ENCODE peak calls at places on chromosomes 16 and 17, in seven cellular contexts. W, T, I, Z, O, S and N are unnamed samples. For H3K4me1, the result is how much of the 10 kb centered on the place peaks cover.

GRCh38 chr17:76493505-76494167 is 7.6 kb downstream of the RHBDF2 start:
- DNase-seq in Z (peak), T (peak), O (no peak), S (no peak), W (no peak), I (no peak), N (no peak)

GRCh38 chr16:78630102-78630501 is 530.6 kb downstream of the WWOX start:
- DNase-seq in T (no peak), I (no peak), W (no peak), O (no peak), S (no peak), Z (no peak), N (no peak)

GRCh38 chr17:81142301-81143199 is 22.8 kb upstream of the PVALEF start:
- DNase-seq in W (peak), S (peak), I (peak), T (peak), Z (peak), O (peak), N (peak)

GRCh38 chr16:35745821-35746248 is 2286.4 kb downstream of the TP53TG3F start:
- DNase-seq in I (no peak), O (no peak), Z (no peak), S (no peak), T (no peak), W (no peak), N (no peak)

GRCh38 chr16:14562691-14563491 is 67.2 kb downstream of the PARN start:
- DNase-seq in Z (no peak), T (no peak), I (no peak), O (peak), W (peak), S (peak), N (peak)

GRCh38 chr17:35825206-35825605 is 15.9 kb downstream of the TAF15 start:
- DNase-seq in W (no peak), S (no peak), T (no peak), I (no peak), O (no peak), Z (no peak), N (no peak)

GRCh38 chr17:14737984-14738651 is 437.2 kb downstream of the HS3ST3B1 start:
- DNase-seq in T (no peak), Z (peak), O (no peak), I (no peak), W (peak), S (no peak), N (peak)

GRCh38 chr16:28537964-28538732 is 626 bp downstream of the NUPR1 start:
- DNase-seq in I (no peak), O (no peak), W (no peak), T (no peak), S (no peak), Z (no peak), N (no peak)

GRCh38 chr16:70770968-70771552 is 29.9 kb downstream of the VAC14 start:
- DNase-seq in T (peak), Z (peak), W (peak), I (peak), S (peak), O (peak), N (peak)

GRCh38 chr17:27521281-27522027 is 65.2 kb downstream of the KSR1 start:
- DNase-seq in W (no peak), S (no peak), O (no peak), Z (no peak), T (no peak), I (no peak), N (no peak)

GRCh38 chr16:75566889-75567255 is 693 bp downstream of the GABARAPL2 start:
- DNase-seq in T (no peak), I (peak), Z (no peak), O (peak), W (peak), S (peak), N (no peak)

GRCh38 chr16:71524566-71525553 is 1.4 kb upstream of the CHST4 start:
- DNase-seq in S (no peak), W (peak), I (no peak), O (no peak), Z (no peak), T (no peak), N (no peak)

GRCh38 chr16:72517154-72517553 is 345.2 kb upstream of the PMFBP1 start:
- DNase-seq in W (no peak), Z (no peak), I (no peak), T (no peak), S (no peak), O (no peak), N (no peak)

GRCh38 chr16:53744449-53744848 is 40.5 kb downstream of the FTO start:
- DNase-seq in W (peak), T (peak), S (peak), I (no peak), Z (peak), O (no peak), N (no peak)

GRCh38 chr16:14110728-14111251 is 39.7 kb downstream of the MRTFB start:
- DNase-seq in Z (no peak), O (no peak), T (no peak), W (no peak), I (no peak), S (no peak), N (no peak)

GRCh38 chr17:37506678-37507077 is 17.0 kb downstream of the DUSP14 start:
- DNase-seq in I (peak), O (peak), S (peak), W (peak), T (peak), Z (peak), N (no peak)

GRCh38 chr17:8300629-8301242 is 5.5 kb upstream of the SLC25A35 start:
- DNase-seq in Z (peak), S (peak), O (peak), I (peak), T (peak), W (peak), N (peak)

GRCh38 chr16:27174798-27175197 is 28.5 kb upstream of the KDM8 start:
- DNase-seq in S (no peak), Z (no peak), W (no peak), I (peak), O (no peak), T (no peak), N (no peak)

GRCh38 chr16:71440669-71441347 is 1.0 kb downstream of the TLE7 start:
- DNase-seq in O (peak), W (peak), I (peak), S (peak), T (no peak), Z (no peak), N (no peak)

GRCh38 chr16:23557779-23558330 is 328 bp downstream of the UBFD1 start:
- DNase-seq in I (no peak), S (peak), O (peak), Z (no peak), W (peak), T (no peak), N (peak)

GRCh38 chr16:27408602-27409031 is 6.6 kb downstream of the IL21R start:
- DNase-seq in W (no peak), Z (no peak), S (no peak), O (no peak), I (no peak), T (no peak), N (no peak)

GRCh38 chr17:70642059-70642458 is 472.7 kb downstream of the KCNJ2 start:
- DNase-seq in I (no peak), S (no peak), T (no peak), Z (no peak), O (no peak), W (no peak), N (no peak)

GRCh38 chr16:85894266-85894665 is 4.7 kb upstream of the IRF8 start:
- DNase-seq in T (no peak), O (no peak), W (peak), Z (peak), S (no peak), I (no peak), N (no peak)

GRCh38 chr17:60601443-60602384 is 1.7 kb downstream of the PPM1D start:
- DNase-seq in O (peak), I (peak), S (peak), Z (peak), W (peak), T (peak), N (peak)

GRCh38 chr17:32927724-32928526 is at the start of gene TMEM98:
- DNase-seq in S (no peak), T (no peak), W (peak), Z (no peak), O (peak), I (peak), N (no peak)

GRCh38 chr16:57949013-57949412 is 21.9 kb downstream of the CNGB1 start:
- DNase-seq in I (no peak), Z (no peak), T (no peak), S (no peak), W (peak), O (no peak), N (no peak)

GRCh38 chr17:39679521-39680192 is 8.2 kb downstream of the PGAP3 start:
- DNase-seq in I (no peak), W (no peak), O (no peak), S (peak), Z (peak), T (peak), N (no peak)

GRCh38 chr17:80859004-80859941 is 132.4 kb upstream of the CHMP6 start:
- DNase-seq in O (peak), T (no peak), I (no peak), W (peak), S (no peak), Z (no peak), N (peak)

GRCh38 chr16:10080031-10080772 is 102.0 kb downstream of the GRIN2A start:
- DNase-seq in S (no peak), T (no peak), I (no peak), O (peak), Z (no peak), W (no peak), N (peak)

GRCh38 chr16:53950677-53951076 is 246.7 kb downstream of the FTO start:
- DNase-seq in T (no peak), W (no peak), S (no peak), I (no peak), O (no peak), Z (no peak), N (no peak)

GRCh38 chr17:58329808-58330543 is 1.4 kb upstream of the TSPOAP1 start:
- DNase-seq in T (no peak), I (no peak), Z (peak), W (no peak), S (peak), O (no peak), N (no peak)

GRCh38 chr17:39164675-39165143 is 1.3 kb downstream of the ARL5C start:
- DNase-seq in W (peak), T (peak), Z (peak), O (peak), S (peak), I (peak), N (peak)

GRCh38 chr16:12815361-12815760 is 11.7 kb upstream of the CPPED1 start:
- DNase-seq in I (no peak), Z (no peak), T (no peak), W (no peak), S (no peak), O (no peak), N (no peak)

GRCh38 chr16:75762746-75763145 is 36.5 kb upstream of the CPHXL start:
- DNase-seq in Z (peak), S (no peak), W (no peak), O (no peak), T (no peak), I (no peak), N (no peak)

GRCh38 chr17:72984925-72985322 is 107.6 kb downstream of the SLC39A11 start:
- DNase-seq in W (no peak), T (no peak), S (no peak), Z (no peak), O (no peak), I (no peak), N (no peak)

GRCh38 chr17:42311240-42312034 is 23.1 kb downstream of the STAT5A start:
- DNase-seq in O (peak), T (no peak), W (peak), I (peak), S (no peak), Z (no peak), N (peak)

GRCh38 chr17:64531955-64532371 is 25.2 kb downstream of the CEP95 start:
- DNase-seq in W (no peak), T (no peak), Z (no peak), O (no peak), S (no peak), I (no peak), N (no peak)

DNA sequence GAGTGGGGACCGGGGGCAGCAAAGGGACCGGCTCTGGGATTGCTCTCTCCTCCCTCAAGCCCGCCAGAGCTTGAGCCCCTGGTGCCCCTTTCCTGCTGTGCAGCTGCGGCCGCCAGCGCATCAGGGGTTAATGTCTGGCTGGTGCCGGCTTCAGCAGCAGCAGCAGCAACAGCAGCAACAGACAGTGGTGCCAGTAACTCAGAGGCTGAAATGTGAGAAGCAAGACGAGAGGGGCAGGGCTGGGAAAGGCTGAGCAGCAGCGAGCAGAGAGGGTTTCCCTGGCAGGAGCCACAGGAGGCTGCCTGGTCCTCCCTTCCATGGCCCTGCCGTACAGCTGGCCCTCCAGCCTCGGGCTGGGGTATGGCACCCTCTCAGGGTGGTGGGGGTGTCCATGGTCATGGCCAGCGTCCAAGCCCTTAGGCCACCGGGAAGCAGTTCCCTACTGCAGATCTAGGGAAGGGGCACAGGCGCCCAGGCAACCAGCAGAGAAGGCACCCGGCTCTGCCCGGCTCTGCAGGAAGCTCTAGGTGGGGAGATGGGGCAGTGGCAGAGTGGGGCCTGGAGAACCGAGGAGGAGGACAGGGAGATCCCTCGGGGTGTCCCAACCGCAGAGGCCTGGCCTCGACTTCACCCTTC is 21.1 kb upstream of the TFAP4 start:
- DNase-seq in Z (no peak), S (no peak), O (peak), W (peak), T (no peak), I (peak), N (peak)
- H3K4me1 ChIP-seq in Z (under half), S (under half), O (under half), W (under half), T (under half), I (under half), N (under half)

GRCh38 chr17:1941241-1942065 is 83.7 kb downstream of the RTN4RL1 start:
- DNase-seq in O (no peak), W (no peak), S (no peak), Z (no peak), T (no peak), I (no peak), N (no peak)

GRCh38 chr17:1942066-1942365 is 83.1 kb downstream of the RTN4RL1 start:
- DNase-seq in S (no peak), O (no peak), T (no peak), W (no peak), Z (no peak), I (no peak), N (no peak)

GRCh38 chr17:1945621-1946020 is 79.5 kb downstream of the RTN4RL1 start:
- DNase-seq in I (no peak), W (no peak), O (no peak), Z (no peak), T (no peak), S (no peak), N (no peak)

GRCh38 chr17:1942666-1943431 is 82.3 kb downstream of the RTN4RL1 start:
- DNase-seq in Z (no peak), O (no peak), S (no peak), T (no peak), I (no peak), W (no peak), N (no peak)

GRCh38 chr17:1943432-1943802 is 81.7 kb downstream of the RTN4RL1 start:
- DNase-seq in T (no peak), S (no peak), W (no peak), Z (no peak), I (no peak), O (no peak), N (no peak)
- H3K4me1 ChIP-seq in T (under half), S (under half), W (under half), Z (under half), I (under half), O (half or more), N (under half)

DNA sequence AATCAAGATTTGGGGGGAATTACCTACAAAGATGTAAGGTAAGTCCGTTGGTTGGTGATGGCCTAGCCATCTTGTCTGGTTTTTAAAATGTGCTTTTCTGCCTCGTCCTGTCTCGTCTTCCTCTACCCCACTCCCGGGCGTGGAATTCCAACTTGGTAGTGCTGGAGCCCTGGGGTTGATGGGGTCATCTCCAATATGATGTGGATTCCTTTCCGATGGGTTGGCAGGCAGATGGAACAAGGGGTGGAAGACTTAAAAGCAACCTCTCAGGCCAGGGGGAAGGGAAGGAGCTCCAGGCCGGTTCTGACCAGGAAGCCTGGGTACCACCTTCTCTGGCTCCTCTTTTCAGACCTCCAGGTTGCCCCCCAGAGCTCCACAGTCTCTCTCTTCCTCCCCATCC is 5.0 kb upstream of the HOXB2 start:
- DNase-seq in S (no peak), T (no peak), O (no peak), I (no peak), W (no peak), Z (no peak), N (no peak)
- H3K4me1 ChIP-seq in S (under half), T (under half), O (half or more), I (half or more), W (half or more), Z (under half), N (under half)

GRCh38 chr17:74815067-74815466 is 38.9 kb upstream of the NAT9 start:
- DNase-seq in S (no peak), O (no peak), W (no peak), Z (no peak), I (no peak), T (no peak), N (no peak)
- H3K4me1 ChIP-seq in S (under half), O (half or more), W (under half), Z (under half), I (under half), T (under half), N (under half)

GRCh38 chr17:56982312-56982711 is 4.4 kb downstream of the SCPEP1 start:
- DNase-seq in O (no peak), T (no peak), W (no peak), Z (no peak), S (no peak), I (peak), N (peak)

GRCh38 chr17:56985371-56986162 is 7.6 kb downstream of the SCPEP1 start:
- DNase-seq in W (no peak), T (no peak), S (no peak), Z (no peak), O (no peak), I (peak), N (no peak)

GRCh38 chr17:56987283-56987834 is 9.4 kb downstream of the SCPEP1 start:
- DNase-seq in Z (no peak), T (no peak), S (no peak), I (peak), W (no peak), O (no peak), N (no peak)

GRCh38 chr17:56979091-56979480 is 1.2 kb downstream of the SCPEP1 start:
- DNase-seq in O (no peak), Z (peak), I (no peak), T (no peak), W (peak), S (no peak), N (no peak)

DNA sequence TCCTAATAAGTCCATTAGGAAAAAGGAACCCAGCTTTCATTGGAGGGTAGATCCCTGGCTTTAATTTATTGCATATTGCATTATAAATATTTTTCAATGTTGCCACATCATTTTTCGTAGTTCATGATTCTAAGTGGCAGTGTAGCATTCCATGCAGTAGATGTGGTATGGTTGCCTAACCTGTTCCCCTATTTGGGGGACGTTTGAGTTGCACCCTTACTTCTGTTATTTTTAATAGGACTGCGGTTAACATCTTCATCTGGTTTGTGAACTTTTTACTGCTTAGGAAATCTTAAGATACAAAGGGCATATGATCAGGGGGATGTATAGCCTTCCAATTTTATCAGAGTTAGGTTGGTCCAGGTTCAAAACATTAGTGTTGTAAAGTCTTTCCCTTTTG is 5.4 kb downstream of the SCPEP1 start:
- DNase-seq in Z (no peak), O (no peak), I (peak), W (no peak), T (no peak), S (no peak), N (no peak)
- H3K4me1 ChIP-seq in Z (under half), O (under half), I (half or more), W (under half), T (under half), S (under half), N (under half)

DNA sequence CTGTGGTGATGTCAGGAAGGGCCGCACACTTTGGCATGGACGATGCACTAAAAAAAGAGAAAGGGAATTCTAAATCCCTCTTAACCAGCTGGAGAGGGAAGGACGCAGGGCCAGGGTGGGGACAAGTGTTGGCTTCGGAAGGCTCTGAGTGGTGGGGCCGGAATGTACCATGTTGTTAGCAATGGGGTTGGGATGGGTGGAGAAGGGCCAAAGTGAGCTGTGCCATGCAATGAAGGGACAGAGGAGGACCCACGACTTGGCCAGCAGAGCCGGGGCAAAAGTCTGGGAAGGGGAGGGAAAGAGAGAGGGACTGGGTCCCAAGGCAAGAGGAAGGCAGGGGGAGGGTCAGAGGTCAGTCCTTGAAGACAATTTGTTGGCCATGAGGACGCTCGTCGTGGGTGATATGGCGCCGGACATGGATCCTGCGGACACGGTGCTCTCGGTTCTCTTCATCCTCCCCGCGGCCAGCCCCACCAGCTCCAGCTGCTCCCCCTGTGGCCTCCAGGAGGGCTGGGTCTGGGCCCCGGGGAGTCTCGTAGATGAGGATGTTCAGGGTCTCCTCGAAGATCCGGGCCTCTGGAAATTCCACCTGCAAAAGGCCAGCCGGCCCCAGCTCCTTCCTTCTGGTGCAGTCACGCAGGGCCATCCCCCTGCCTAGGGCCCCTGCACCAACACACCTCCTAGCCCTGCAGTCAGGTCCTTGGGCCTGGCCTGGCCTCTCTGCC is 6.4 kb downstream of the ASPHD1 start:
- DNase-seq in S (no peak), W (peak), T (no peak), I (no peak), Z (no peak), O (no peak), N (no peak)
- H3K4me1 ChIP-seq in S (under half), W (under half), T (under half), I (under half), Z (under half), O (under half), N (under half)

GRCh38 chr16:8863594-8864424 is 5.0 kb downstream of the CARHSP1 start:
- DNase-seq in W (peak), O (peak), I (peak), S (no peak), T (no peak), Z (no peak), N (no peak)

GRCh38 chr16:8859913-8860881 is 8.6 kb downstream of the CARHSP1 start:
- DNase-seq in Z (no peak), T (no peak), I (no peak), O (no peak), S (no peak), W (no peak), N (no peak)

GRCh38 chr16:8861563-8862308 is 7.1 kb downstream of the CARHSP1 start:
- DNase-seq in I (no peak), Z (no peak), T (no peak), O (no peak), W (no peak), S (no peak), N (no peak)

GRCh38 chr16:8864480-8864879 is 4.3 kb downstream of the CARHSP1 start:
- DNase-seq in S (no peak), I (no peak), T (no peak), O (no peak), W (no peak), Z (no peak), N (no peak)

GRCh38 chr16:8862309-8863130 is 6.3 kb downstream of the CARHSP1 start:
- DNase-seq in O (no peak), W (no peak), I (no peak), S (no peak), Z (no peak), T (no peak), N (no peak)
- H3K4me1 ChIP-seq in O (under half), W (under half), I (under half), S (under half), Z (under half), T (under half), N (under half)